ENCODE peak calls at places on chromosomes 13 and 19, in six cellular contexts. D is SW 1271; P is endothelial cell; M is globus pallidus; B is activated CD4-positive, alpha-beta T cell treated with anti-CD3 and anti-CD28 coated beads, Interleukin-2, amount 50 U/mL, for 1 hour; Q is fibroblast of the conjunctiva. C is an unnamed sample.

GRCh38 chr19:49327878-49328544 is 3.0 kb upstream of the SLC6A16 start:
- DNase-seq in M (no peak), D (peak), P (no peak), B (peak), Q (no peak), C (peak)

GRCh38 chr13:79775830-79776229 is 294.9 kb downstream of the NDFIP2 start:
- DNase-seq in P (peak), B (no peak), M (peak), Q (peak), D (peak), C (peak)

GRCh38 chr13:65562305-65562704 is 1667.8 kb downstream of the PCDH9 start:
- DNase-seq in B (no peak), M (no peak), Q (no peak), D (no peak), P (no peak), C (no peak)

GRCh38 chr13:54742984-54743383 is 1714.4 kb downstream of the OLFM4 start:
- DNase-seq in B (no peak), D (no peak), P (no peak), M (no peak), Q (no peak), C (no peak)

GRCh38 chr13:43983373-43983772 is 103.7 kb downstream of the LACC1 start:
- DNase-seq in M (no peak), Q (no peak), B (no peak), D (no peak), P (no peak), C (no peak)

GRCh38 chr19:30896551-30896950 is 452.7 kb downstream of the TSHZ3 start:
- DNase-seq in M (no peak), B (no peak), Q (no peak), D (no peak), P (no peak), C (no peak)

GRCh38 chr19:45098521-45099464 is 5.8 kb downstream of the PPP1R37 start:
- DNase-seq in P (no peak), Q (peak), D (no peak), M (peak), B (no peak), C (no peak)

GRCh38 chr13:72166102-72166660 is 299.2 kb upstream of the DACH1 start:
- DNase-seq in D (no peak), B (no peak), P (no peak), Q (no peak), M (no peak), C (no peak)

GRCh38 chr13:32881074-32881791 is 135.0 kb upstream of the KL start:
- DNase-seq in B (no peak), Q (no peak), P (no peak), D (no peak), M (no peak), C (no peak)

GRCh38 chr13:91576590-91576989 is 178.2 kb downstream of the GPC5 start:
- DNase-seq in M (no peak), D (no peak), Q (no peak), P (peak), B (no peak), C (no peak)

GRCh38 chr19:52691737-52692136 is 43.1 kb downstream of the ZNF611 start:
- DNase-seq in Q (no peak), M (no peak), D (no peak), B (no peak), P (no peak), C (no peak)

GRCh38 chr19:16180611-16181010 is 4.6 kb upstream of the FAM32A start:
- DNase-seq in B (no peak), Q (peak), D (peak), M (no peak), P (no peak), C (peak)

GRCh38 chr19:38522915-38523314 is 89.4 kb downstream of the RYR1 start:
- DNase-seq in Q (no peak), B (no peak), M (no peak), D (no peak), P (no peak), C (no peak)

GRCh38 chr19:49415810-49416200 is 7.4 kb downstream of the PTH2 start:
- DNase-seq in Q (no peak), B (no peak), D (no peak), P (no peak), M (no peak), C (no peak)

GRCh38 chr13:40379794-40380608 is 286.4 kb downstream of the FOXO1 start:
- DNase-seq in M (no peak), Q (no peak), P (no peak), B (no peak), D (no peak), C (no peak)

GRCh38 chr19:48554385-48555091 is 2.6 kb downstream of the SULT2B1 start:
- DNase-seq in B (no peak), D (no peak), P (no peak), Q (no peak), M (no peak), C (no peak)

GRCh38 chr19:33905473-33905936 is 108.8 kb downstream of the KCTD15 start:
- DNase-seq in P (peak), Q (no peak), M (no peak), D (no peak), B (no peak), C (no peak)

GRCh38 chr19:55702131-55702627 is 27.2 kb downstream of the EPN1 start:
- DNase-seq in P (no peak), Q (no peak), M (no peak), D (no peak), B (no peak), C (no peak)

GRCh38 chr13:34678154-34678553 is 263.9 kb upstream of the NBEA start:
- DNase-seq in Q (peak), B (no peak), D (peak), M (no peak), P (no peak), C (no peak)

GRCh38 chr13:60397693-60398437 is 845 bp downstream of the TDRD3 start:
- DNase-seq in B (peak), Q (peak), M (peak), P (peak), D (peak), C (peak)

GRCh38 chr19:290539-291521 is at the start of gene PLPP2:
- DNase-seq in P (no peak), B (no peak), Q (no peak), D (peak), M (peak), C (no peak)

GRCh38 chr19:42024622-42025111 is 30.6 kb upstream of the ATP1A3 start:
- DNase-seq in P (no peak), Q (no peak), B (no peak), M (peak), D (no peak), C (peak)

GRCh38 chr13:19587635-19588300 is 26.4 kb upstream of the TPTE2 start:
- DNase-seq in Q (peak), P (no peak), M (peak), D (peak), B (no peak), C (no peak)

GRCh38 chr19:2240881-2241760 is 4.5 kb downstream of the SF3A2 start:
- DNase-seq in B (no peak), Q (no peak), D (no peak), P (no peak), M (no peak), C (no peak)

GRCh38 chr19:33673996-33674395 is 52.2 kb downstream of the CHST8 start:
- DNase-seq in B (no peak), Q (no peak), P (no peak), M (no peak), D (no peak), C (no peak)

GRCh38 chr13:59483441-59484116 is 680.1 kb downstream of the DIAPH3 start:
- DNase-seq in D (no peak), Q (no peak), P (no peak), M (no peak), B (no peak), C (no peak)

GRCh38 chr19:1668339-1669123 is 16.1 kb upstream of the TCF3 start:
- DNase-seq in D (no peak), B (no peak), Q (no peak), M (no peak), P (peak), C (no peak)

GRCh38 chr19:50465986-50466771 is 10.1 kb upstream of the EMC10 start:
- DNase-seq in B (no peak), M (no peak), D (no peak), Q (no peak), P (no peak), C (no peak)

GRCh38 chr13:98022210-98022609 is 68.7 kb downstream of the IPO5 start:
- DNase-seq in Q (no peak), D (peak), P (no peak), M (peak), B (no peak), C (no peak)

GRCh38 chr13:69946443-69946955 is 161.1 kb upstream of the ATXN8OS start:
- DNase-seq in B (no peak), P (no peak), M (no peak), Q (no peak), D (no peak), C (no peak)

GRCh38 chr19:46042252-46042883 is 1.6 kb upstream of the IGFL4 start:
- DNase-seq in D (no peak), P (no peak), M (no peak), B (no peak), Q (no peak), C (no peak)

GRCh38 chr13:25738342-25738771 is 313.5 kb downstream of the SHISA2 start:
- DNase-seq in M (no peak), Q (no peak), B (no peak), D (no peak), P (no peak), C (no peak)

GRCh38 chr19:27974082-27974513 is 1238.9 kb downstream of the UQCRFS1 start:
- DNase-seq in M (peak), Q (no peak), P (peak), B (no peak), D (peak), C (no peak)

GRCh38 chr19:45099465-45100201 is 6.7 kb downstream of the PPP1R37 start:
- DNase-seq in M (no peak), Q (no peak), B (no peak), D (no peak), P (no peak), C (no peak)

GRCh38 chr13:45396548-45397095 is 21.6 kb downstream of the SLC25A30 start:
- DNase-seq in D (no peak), B (no peak), P (no peak), M (no peak), Q (no peak), C (no peak)

GRCh38 chr19:54551950-54552912 is 21.4 kb upstream of the LILRA2 start:
- DNase-seq in M (peak), Q (no peak), B (no peak), D (no peak), P (no peak), C (no peak)

GRCh38 chr13:40667622-40667978 is 1.2 kb upstream of the FOXO1 start:
- DNase-seq in P (no peak), Q (no peak), M (no peak), D (no peak), B (no peak), C (no peak)

GRCh38 chr19:40754611-40755247 is 3.7 kb downstream of the SNRPA start:
- DNase-seq in B (no peak), P (no peak), M (no peak), D (no peak), Q (no peak), C (no peak)

GRCh38 chr13:20405691-20406090 is 120.0 kb downstream of the CRYL1 start:
- DNase-seq in P (no peak), M (no peak), B (no peak), Q (no peak), D (no peak), C (no peak)